ENCODE peak calls at places on chromosomes 7 and 10, in eight cellular contexts. One of them, this sample, is unnamed.

GRCh38 chr7:1925349-1925748 is 255.3 kb downstream of the ELFN1 start:
- DNase-seq in cardiac fibroblast: no peak
- DNase-seq in astrocyte of the spinal cord: no peak
- DNase-seq in aorta: no peak
- DNase-seq in GM23338: peak
- DNase-seq in endodermal cell: no peak
- DNase-seq in AG04450: no peak
- DNase-seq in uterus: no peak
- DNase-seq in this sample: no peak

GRCh38 chr7:45924283-45924682 is 3.2 kb upstream of the IGFBP3 start:
- DNase-seq in uterus: no peak
- DNase-seq in GM23338: no peak
- DNase-seq in endodermal cell: no peak
- DNase-seq in cardiac fibroblast: peak
- DNase-seq in astrocyte of the spinal cord: peak
- DNase-seq in AG04450: no peak
- DNase-seq in aorta: peak
- DNase-seq in this sample: peak

GRCh38 chr10:81479316-81479715 is 395.7 kb upstream of the NRG3 start:
- DNase-seq in astrocyte of the spinal cord: no peak
- DNase-seq in GM23338: peak
- DNase-seq in aorta: no peak
- DNase-seq in endodermal cell: peak
- DNase-seq in uterus: no peak
- DNase-seq in cardiac fibroblast: no peak
- DNase-seq in AG04450: no peak
- DNase-seq in this sample: no peak

GRCh38 chr7:33736521-33737221 is 168.7 kb upstream of the BMPER start:
- DNase-seq in aorta: no peak
- DNase-seq in cardiac fibroblast: no peak
- DNase-seq in AG04450: no peak
- DNase-seq in astrocyte of the spinal cord: no peak
- DNase-seq in endodermal cell: no peak
- DNase-seq in GM23338: no peak
- DNase-seq in uterus: no peak
- DNase-seq in this sample: no peak

GRCh38 chr7:93164766-93165165 is 16.6 kb upstream of the SAMD9L start:
- DNase-seq in AG04450: no peak
- DNase-seq in aorta: no peak
- DNase-seq in endodermal cell: no peak
- DNase-seq in astrocyte of the spinal cord: no peak
- DNase-seq in cardiac fibroblast: no peak
- DNase-seq in uterus: no peak
- DNase-seq in GM23338: no peak
- DNase-seq in this sample: no peak

GRCh38 chr10:7525314-7526016 is 114.6 kb upstream of the SFMBT2 start:
- DNase-seq in uterus: peak
- DNase-seq in astrocyte of the spinal cord: peak
- DNase-seq in AG04450: peak
- DNase-seq in aorta: no peak
- DNase-seq in endodermal cell: peak
- DNase-seq in cardiac fibroblast: peak
- DNase-seq in GM23338: peak
- DNase-seq in this sample: peak

GRCh38 chr7:134787720-134788119 is 8.3 kb downstream of the CALD1 start:
- DNase-seq in aorta: no peak
- DNase-seq in astrocyte of the spinal cord: peak
- DNase-seq in cardiac fibroblast: no peak
- DNase-seq in GM23338: no peak
- DNase-seq in uterus: no peak
- DNase-seq in endodermal cell: no peak
- DNase-seq in AG04450: no peak
- DNase-seq in this sample: no peak

GRCh38 chr10:7797582-7797981 is 9.6 kb downstream of the ATP5F1C start:
- DNase-seq in astrocyte of the spinal cord: peak
- DNase-seq in endodermal cell: no peak
- DNase-seq in uterus: no peak
- DNase-seq in AG04450: peak
- DNase-seq in aorta: peak
- DNase-seq in GM23338: no peak
- DNase-seq in cardiac fibroblast: peak
- DNase-seq in this sample: peak

GRCh38 chr10:3248526-3249255 is 76.1 kb upstream of the PITRM1 start:
- DNase-seq in AG04450: peak
- DNase-seq in cardiac fibroblast: peak
- DNase-seq in GM23338: no peak
- DNase-seq in uterus: peak
- DNase-seq in astrocyte of the spinal cord: peak
- DNase-seq in endodermal cell: no peak
- DNase-seq in aorta: no peak
- DNase-seq in this sample: peak

GRCh38 chr10:94085288-94085687 is 91.6 kb downstream of the PLCE1 start:
- DNase-seq in GM23338: no peak
- DNase-seq in endodermal cell: no peak
- DNase-seq in astrocyte of the spinal cord: no peak
- DNase-seq in cardiac fibroblast: no peak
- DNase-seq in uterus: no peak
- DNase-seq in aorta: no peak
- DNase-seq in AG04450: no peak
- DNase-seq in this sample: no peak

GRCh38 chr10:92822060-92822634 is 26.2 kb upstream of the EXOC6 start:
- DNase-seq in AG04450: peak
- DNase-seq in astrocyte of the spinal cord: peak
- DNase-seq in cardiac fibroblast: peak
- DNase-seq in aorta: no peak
- DNase-seq in uterus: no peak
- DNase-seq in endodermal cell: no peak
- DNase-seq in GM23338: no peak
- DNase-seq in this sample: peak

GRCh38 chr7:20488850-20489249 is 126.6 kb upstream of the ABCB5 start:
- DNase-seq in aorta: no peak
- DNase-seq in astrocyte of the spinal cord: no peak
- DNase-seq in uterus: no peak
- DNase-seq in cardiac fibroblast: no peak
- DNase-seq in endodermal cell: no peak
- DNase-seq in GM23338: no peak
- DNase-seq in AG04450: no peak
- DNase-seq in this sample: no peak

GRCh38 chr7:106060394-106060920 is 51.7 kb downstream of the SYPL1 start:
- DNase-seq in aorta: no peak
- DNase-seq in endodermal cell: peak
- DNase-seq in GM23338: no peak
- DNase-seq in AG04450: no peak
- DNase-seq in uterus: peak
- DNase-seq in cardiac fibroblast: no peak
- DNase-seq in astrocyte of the spinal cord: no peak
- DNase-seq in this sample: no peak

DNA sequence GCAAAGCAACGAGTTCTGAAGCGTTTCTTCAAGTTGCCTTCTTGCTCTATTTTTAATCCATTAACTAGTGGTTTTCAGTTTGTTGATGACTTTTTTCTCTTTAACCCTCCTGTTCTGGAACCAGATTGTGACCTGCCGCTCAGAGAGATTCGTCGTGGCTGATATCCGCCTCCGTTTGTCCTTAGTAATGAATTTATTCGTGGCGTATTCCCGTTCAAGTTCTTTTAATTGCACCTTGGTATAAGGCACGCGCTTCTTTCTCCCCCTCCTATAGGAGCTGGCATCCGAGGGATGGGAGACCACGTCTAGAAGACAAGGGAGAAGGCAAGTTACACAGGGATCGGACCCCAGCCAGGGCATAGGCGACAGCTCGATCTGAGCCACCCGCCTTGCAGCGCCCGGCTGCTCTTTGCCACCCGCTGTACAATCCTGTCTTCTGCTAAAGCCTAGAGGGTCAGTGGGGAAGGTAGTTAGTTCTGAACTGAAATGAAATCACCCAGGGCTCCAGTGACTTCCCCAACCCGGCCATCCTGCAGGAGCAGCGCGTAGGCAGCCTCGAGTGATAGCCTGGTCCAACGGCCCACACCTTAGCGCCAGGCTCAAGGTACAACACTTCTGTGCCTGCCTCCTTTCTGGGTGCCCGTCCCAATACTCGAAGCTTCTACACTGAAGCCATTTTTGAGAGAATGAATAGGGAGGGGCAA is 1.6 kb downstream of the HOXA13 start:
- DNase-seq in cardiac fibroblast: no peak
- DNase-seq in aorta: peak
- DNase-seq in uterus: no peak
- DNase-seq in AG04450: no peak
- DNase-seq in astrocyte of the spinal cord: no peak
- DNase-seq in GM23338: no peak
- DNase-seq in endodermal cell: peak
- DNase-seq in this sample: no peak
- H3K4me3 ChIP-seq in cardiac fibroblast: no peak
- H3K4me3 ChIP-seq in aorta: no peak
- H3K4me3 ChIP-seq in uterus: peak
- H3K4me3 ChIP-seq in AG04450: no peak
- H3K4me3 ChIP-seq in astrocyte of the spinal cord: no peak
- H3K4me3 ChIP-seq in GM23338: no peak
- H3K4me3 ChIP-seq in endodermal cell: no peak
- H3K4me3 ChIP-seq in this sample: no peak

DNA sequence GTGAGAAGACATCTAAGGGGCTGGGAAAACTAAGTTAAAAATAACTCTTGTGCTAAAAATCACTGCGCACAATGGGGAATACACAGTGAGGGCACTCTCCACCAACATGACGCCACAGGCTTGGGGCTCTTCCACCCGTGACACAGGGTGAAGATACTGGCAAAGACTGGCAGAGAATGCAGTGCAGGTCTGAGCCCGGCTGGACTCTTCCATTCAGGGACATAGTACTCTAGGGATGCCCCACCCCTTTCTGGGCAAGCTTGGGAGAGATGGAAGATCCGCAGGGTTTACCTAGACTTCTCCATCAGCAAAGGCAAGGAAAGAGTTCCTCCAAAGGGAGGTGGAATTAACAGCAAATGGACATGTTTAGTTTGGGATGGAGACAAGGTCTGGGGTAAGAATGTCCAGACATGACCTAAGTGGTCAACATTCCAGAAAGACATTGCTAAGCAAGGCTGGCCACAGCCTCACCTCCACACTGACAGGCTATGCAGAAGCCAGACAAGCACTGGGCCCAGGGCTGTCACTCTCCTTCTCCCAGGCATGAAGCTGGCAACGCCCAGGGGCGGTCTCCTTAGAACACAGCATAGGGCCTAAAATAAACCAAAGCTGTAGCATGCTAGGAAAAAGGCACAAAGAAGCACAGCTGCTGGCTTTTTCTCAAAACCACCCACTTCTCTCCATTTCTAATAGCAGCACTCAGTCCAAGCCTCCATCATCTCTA is 28.1 kb downstream of the XPNPEP1 start:
- DNase-seq in AG04450: no peak
- DNase-seq in astrocyte of the spinal cord: peak
- DNase-seq in cardiac fibroblast: peak
- DNase-seq in endodermal cell: peak
- DNase-seq in uterus: no peak
- DNase-seq in aorta: peak
- DNase-seq in GM23338: no peak
- DNase-seq in this sample: peak
- H3K4me3 ChIP-seq in AG04450: no peak
- H3K4me3 ChIP-seq in astrocyte of the spinal cord: no peak
- H3K4me3 ChIP-seq in cardiac fibroblast: no peak
- H3K4me3 ChIP-seq in endodermal cell: no peak
- H3K4me3 ChIP-seq in uterus: no peak
- H3K4me3 ChIP-seq in aorta: no peak
- H3K4me3 ChIP-seq in GM23338: no peak
- H3K4me3 ChIP-seq in this sample: no peak

GRCh38 chr10:59873924-59874323 is 32.4 kb downstream of the CCDC6 start:
- DNase-seq in uterus: no peak
- DNase-seq in endodermal cell: no peak
- DNase-seq in aorta: no peak
- DNase-seq in astrocyte of the spinal cord: no peak
- DNase-seq in AG04450: no peak
- DNase-seq in GM23338: no peak
- DNase-seq in cardiac fibroblast: no peak
- DNase-seq in this sample: no peak

GRCh38 chr10:59870152-59870551 is 36.2 kb downstream of the CCDC6 start:
- DNase-seq in aorta: no peak
- DNase-seq in endodermal cell: no peak
- DNase-seq in cardiac fibroblast: no peak
- DNase-seq in AG04450: no peak
- DNase-seq in GM23338: no peak
- DNase-seq in astrocyte of the spinal cord: no peak
- DNase-seq in uterus: no peak
- DNase-seq in this sample: no peak

GRCh38 chr10:59876695-59877094 is 29.7 kb downstream of the CCDC6 start:
- DNase-seq in endodermal cell: no peak
- DNase-seq in cardiac fibroblast: no peak
- DNase-seq in aorta: no peak
- DNase-seq in AG04450: no peak
- DNase-seq in uterus: no peak
- DNase-seq in GM23338: no peak
- DNase-seq in astrocyte of the spinal cord: no peak
- DNase-seq in this sample: no peak

GRCh38 chr10:59868974-59869940 is 37.1 kb downstream of the CCDC6 start:
- DNase-seq in uterus: no peak
- DNase-seq in cardiac fibroblast: no peak
- DNase-seq in aorta: no peak
- DNase-seq in astrocyte of the spinal cord: no peak
- DNase-seq in AG04450: no peak
- DNase-seq in GM23338: no peak
- DNase-seq in endodermal cell: no peak
- DNase-seq in this sample: no peak

GRCh38 chr10:59872892-59873463 is 33.4 kb downstream of the CCDC6 start:
- DNase-seq in AG04450: peak
- DNase-seq in uterus: peak
- DNase-seq in aorta: peak
- DNase-seq in GM23338: no peak
- DNase-seq in cardiac fibroblast: peak
- DNase-seq in astrocyte of the spinal cord: peak
- DNase-seq in endodermal cell: no peak
- DNase-seq in this sample: peak
- H3K4me3 ChIP-seq in AG04450: peak
- H3K4me3 ChIP-seq in uterus: peak
- H3K4me3 ChIP-seq in aorta: peak
- H3K4me3 ChIP-seq in GM23338: no peak
- H3K4me3 ChIP-seq in cardiac fibroblast: no peak
- H3K4me3 ChIP-seq in astrocyte of the spinal cord: no peak
- H3K4me3 ChIP-seq in endodermal cell: no peak
- H3K4me3 ChIP-seq in this sample: peak

DNA sequence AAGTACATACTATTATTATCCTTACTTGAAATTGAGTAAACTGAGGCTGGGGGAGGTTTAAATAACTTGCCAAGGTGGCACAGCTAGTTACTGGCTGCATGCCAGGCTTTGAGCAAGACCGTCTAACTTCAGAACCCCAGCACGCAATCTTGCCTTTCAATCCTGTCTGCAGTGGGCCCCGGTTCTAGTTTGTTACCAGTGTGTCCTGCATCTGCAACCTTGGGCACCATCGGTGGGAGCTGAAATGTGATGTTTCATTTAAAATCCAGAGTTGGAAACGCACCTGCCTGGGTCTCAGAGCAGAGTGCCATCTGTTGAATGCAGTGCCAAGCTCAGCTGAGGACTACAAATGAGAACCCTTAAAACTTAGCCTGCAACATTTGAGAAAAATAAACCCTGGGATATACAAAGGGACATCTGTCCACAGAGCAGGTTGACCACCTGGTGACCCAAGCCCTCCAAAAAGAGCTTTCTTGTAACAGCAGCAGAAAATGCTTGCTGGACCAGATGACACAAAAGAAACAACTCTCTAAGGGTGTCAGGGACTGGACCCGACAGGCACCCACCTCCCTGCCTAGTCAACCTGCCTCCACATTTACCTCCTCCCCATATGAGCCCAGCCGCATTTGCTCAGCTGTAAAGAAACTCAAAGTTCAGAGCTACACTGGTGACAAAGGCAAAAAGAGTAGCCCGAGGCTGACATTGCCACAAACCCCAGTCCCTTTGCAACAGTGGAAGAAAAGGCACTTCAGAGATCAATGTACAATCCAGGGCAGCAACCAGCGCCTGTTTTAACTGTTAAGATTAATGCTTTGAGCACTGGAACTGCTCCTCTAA is 1.7 kb downstream of the SH3PXD2A start:
- DNase-seq in aorta: no peak
- DNase-seq in GM23338: no peak
- DNase-seq in cardiac fibroblast: no peak
- DNase-seq in endodermal cell: no peak
- DNase-seq in uterus: no peak
- DNase-seq in astrocyte of the spinal cord: no peak
- DNase-seq in AG04450: no peak
- DNase-seq in this sample: no peak
- H3K4me3 ChIP-seq in aorta: no peak
- H3K4me3 ChIP-seq in GM23338: peak
- H3K4me3 ChIP-seq in cardiac fibroblast: no peak
- H3K4me3 ChIP-seq in endodermal cell: peak
- H3K4me3 ChIP-seq in uterus: peak
- H3K4me3 ChIP-seq in astrocyte of the spinal cord: peak
- H3K4me3 ChIP-seq in AG04450: peak
- H3K4me3 ChIP-seq in this sample: no peak

This sample was measured in fibroblast of pulmonary artery.